ENCODE peak calls at places on chromosomes 4 and X, in six cellular contexts. One of them, this sample, is unnamed.

GRCh38 chrX:107619836-107620235 is 8.5 kb upstream of the PRPS1 start:
- DNase-seq in H1: no peak
- DNase-seq in heart left ventricle: no peak
- DNase-seq in fibroblast of mammary gland: no peak
- DNase-seq in endodermal cell: no peak
- DNase-seq in AG09309: no peak
- DNase-seq in this sample: no peak

GRCh38 chr4:6095023-6095817 is 77.0 kb upstream of the C4orf50 start:
- DNase-seq in AG09309: no peak
- DNase-seq in heart left ventricle: no peak
- DNase-seq in fibroblast of mammary gland: peak; percentile 27
- DNase-seq in H1: no peak
- DNase-seq in endodermal cell: peak; percentile 34
- DNase-seq in this sample: no peak

GRCh38 chr4:151029537-151029936 is 14.5 kb upstream of the LRBA start:
- DNase-seq in AG09309: no peak
- DNase-seq in heart left ventricle: no peak
- DNase-seq in endodermal cell: peak; percentile 6
- DNase-seq in fibroblast of mammary gland: no peak
- DNase-seq in H1: no peak
- DNase-seq in this sample: no peak

GRCh38 chr4:184651899-184652298 is 2.4 kb downstream of the PRIMPOL start:
- DNase-seq in fibroblast of mammary gland: no peak
- DNase-seq in heart left ventricle: no peak
- DNase-seq in AG09309: no peak
- DNase-seq in H1: no peak
- DNase-seq in endodermal cell: no peak
- DNase-seq in this sample: no peak

GRCh38 chr4:3223986-3224748 is 24.8 kb upstream of the MSANTD1 start:
- DNase-seq in AG09309: no peak
- DNase-seq in H1: no peak
- DNase-seq in endodermal cell: no peak
- DNase-seq in fibroblast of mammary gland: no peak
- DNase-seq in heart left ventricle: no peak
- DNase-seq in this sample: no peak

GRCh38 chr4:180550106-180550505 is 1693.1 kb upstream of the TENM3 start:
- DNase-seq in endodermal cell: no peak
- DNase-seq in H1: no peak
- DNase-seq in heart left ventricle: no peak
- DNase-seq in fibroblast of mammary gland: no peak
- DNase-seq in AG09309: no peak
- DNase-seq in this sample: no peak

GRCh38 chr4:8775751-8776355 is 95.8 kb downstream of the HMX1 start:
- DNase-seq in heart left ventricle: no peak
- DNase-seq in AG09309: no peak
- DNase-seq in fibroblast of mammary gland: no peak
- DNase-seq in endodermal cell: peak; percentile 30
- DNase-seq in H1: no peak
- DNase-seq in this sample: no peak

GRCh38 chr4:159758061-159758460 is 655.2 kb downstream of the RAPGEF2 start:
- DNase-seq in H1: no peak
- DNase-seq in AG09309: no peak
- DNase-seq in heart left ventricle: no peak
- DNase-seq in endodermal cell: no peak
- DNase-seq in fibroblast of mammary gland: no peak
- DNase-seq in this sample: no peak

GRCh38 chr4:123386608-123387007 is 10.0 kb upstream of the SPRY1 start:
- DNase-seq in endodermal cell: no peak
- DNase-seq in heart left ventricle: no peak
- DNase-seq in H1: no peak
- DNase-seq in fibroblast of mammary gland: no peak
- DNase-seq in AG09309: no peak
- DNase-seq in this sample: no peak

GRCh38 chrX:3639236-3639635 is 74.2 kb downstream of the PRKX start:
- DNase-seq in fibroblast of mammary gland: no peak
- DNase-seq in endodermal cell: peak; percentile 2
- DNase-seq in H1: no peak
- DNase-seq in heart left ventricle: no peak
- DNase-seq in AG09309: no peak
- DNase-seq in this sample: no peak

GRCh38 chr4:181536196-181536746 is 706.9 kb upstream of the TENM3 start:
- DNase-seq in AG09309: no peak
- DNase-seq in endodermal cell: no peak
- DNase-seq in fibroblast of mammary gland: peak; percentile 23
- DNase-seq in H1: no peak
- DNase-seq in heart left ventricle: no peak
- DNase-seq in this sample: no peak

GRCh38 chr4:129246850-129247542 is 151.0 kb downstream of the C4orf33 start:
- DNase-seq in heart left ventricle: no peak
- DNase-seq in endodermal cell: no peak
- DNase-seq in H1: no peak
- DNase-seq in fibroblast of mammary gland: no peak
- DNase-seq in AG09309: no peak
- DNase-seq in this sample: no peak

GRCh38 chr4:7463584-7464258 is 29.0 kb upstream of the PSAPL1 start:
- DNase-seq in endodermal cell: no peak
- DNase-seq in H1: no peak
- DNase-seq in fibroblast of mammary gland: no peak
- DNase-seq in heart left ventricle: no peak
- DNase-seq in AG09309: no peak
- DNase-seq in this sample: no peak

GRCh38 chr4:107647591-107647990 is 72.4 kb downstream of the PAPSS1 start:
- DNase-seq in endodermal cell: no peak
- DNase-seq in H1: no peak
- DNase-seq in AG09309: peak; percentile 81
- DNase-seq in fibroblast of mammary gland: peak; percentile 36
- DNase-seq in heart left ventricle: no peak
- DNase-seq in this sample: no peak

DNA sequence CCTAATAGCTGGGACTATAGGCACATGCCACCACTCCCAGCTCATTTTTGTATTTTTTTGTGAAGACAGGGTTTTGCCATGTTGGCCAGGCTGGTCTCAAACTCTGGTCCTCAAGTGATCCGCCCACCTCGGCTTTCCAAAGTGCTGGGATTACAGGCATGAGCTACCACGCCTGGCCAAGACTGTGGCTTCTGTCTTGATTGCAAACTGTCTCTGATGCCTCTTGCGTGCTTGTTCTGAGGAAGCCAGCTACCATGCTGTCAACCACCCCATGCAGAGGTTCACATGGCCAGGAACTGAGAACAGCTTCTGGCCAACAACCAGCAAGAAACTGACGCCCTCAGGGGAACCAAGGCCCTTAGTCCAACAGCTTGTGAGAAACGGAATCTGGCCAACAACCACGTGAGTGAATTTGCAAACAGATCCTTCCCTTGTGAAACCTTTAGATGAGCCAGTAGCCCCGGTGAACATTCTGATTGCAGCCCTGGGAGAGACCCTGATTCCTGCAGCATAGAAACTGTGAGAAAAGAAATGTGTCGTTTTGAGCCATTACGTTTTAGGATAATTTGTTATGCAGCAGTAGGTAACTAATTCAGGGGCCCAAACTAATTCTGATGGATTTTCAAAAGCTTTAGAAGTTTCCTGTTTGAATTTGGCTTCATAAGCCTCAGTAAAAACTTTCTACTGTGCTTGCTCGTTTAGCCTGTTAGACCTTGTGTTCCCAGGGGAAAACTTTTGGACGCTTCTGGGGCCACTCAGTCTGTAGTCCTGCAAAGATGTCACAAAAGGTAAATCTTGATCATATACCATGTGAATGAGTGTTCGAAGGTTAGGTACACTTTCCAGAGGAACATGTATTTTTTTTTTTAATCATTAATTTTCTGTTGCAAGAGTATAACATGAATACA is 71.0 kb downstream of the SUPT20HL2 start:
- DNase-seq in heart left ventricle: peak; percentile 65
- DNase-seq in endodermal cell: peak; percentile 56
- DNase-seq in fibroblast of mammary gland: peak; percentile 96
- DNase-seq in H1: no peak
- DNase-seq in AG09309: peak; percentile 94
- DNase-seq in this sample: peak; percentile 27
- H3K4me3 ChIP-seq in heart left ventricle: no peak overlapping the region
- H3K4me3 ChIP-seq in endodermal cell: no peak overlapping the region
- H3K4me3 ChIP-seq in fibroblast of mammary gland: no peak overlapping the region
- H3K4me3 ChIP-seq in H1: no peak overlapping the region
- H3K4me3 ChIP-seq in AG09309: no peak overlapping the region
- H3K4me3 ChIP-seq in this sample: no peak overlapping the region

GRCh38 chrX:21374994-21375794 is 976 bp downstream of the CNKSR2 start:
- DNase-seq in heart left ventricle: no peak
- DNase-seq in fibroblast of mammary gland: no peak
- DNase-seq in endodermal cell: peak; percentile 58
- DNase-seq in H1: peak; percentile 49
- DNase-seq in AG09309: no peak
- DNase-seq in this sample: no peak
- H3K4me3 ChIP-seq in heart left ventricle: peak overlapping the region; percentile 47
- H3K4me3 ChIP-seq in fibroblast of mammary gland: peak overlapping the region; percentile 34
- H3K4me3 ChIP-seq in endodermal cell: peak overlapping the region; percentile 76
- H3K4me3 ChIP-seq in H1: peak overlapping the region; percentile 90
- H3K4me3 ChIP-seq in AG09309: no peak overlapping the region
- H3K4me3 ChIP-seq in this sample: peak overlapping the region; percentile 57

DNA sequence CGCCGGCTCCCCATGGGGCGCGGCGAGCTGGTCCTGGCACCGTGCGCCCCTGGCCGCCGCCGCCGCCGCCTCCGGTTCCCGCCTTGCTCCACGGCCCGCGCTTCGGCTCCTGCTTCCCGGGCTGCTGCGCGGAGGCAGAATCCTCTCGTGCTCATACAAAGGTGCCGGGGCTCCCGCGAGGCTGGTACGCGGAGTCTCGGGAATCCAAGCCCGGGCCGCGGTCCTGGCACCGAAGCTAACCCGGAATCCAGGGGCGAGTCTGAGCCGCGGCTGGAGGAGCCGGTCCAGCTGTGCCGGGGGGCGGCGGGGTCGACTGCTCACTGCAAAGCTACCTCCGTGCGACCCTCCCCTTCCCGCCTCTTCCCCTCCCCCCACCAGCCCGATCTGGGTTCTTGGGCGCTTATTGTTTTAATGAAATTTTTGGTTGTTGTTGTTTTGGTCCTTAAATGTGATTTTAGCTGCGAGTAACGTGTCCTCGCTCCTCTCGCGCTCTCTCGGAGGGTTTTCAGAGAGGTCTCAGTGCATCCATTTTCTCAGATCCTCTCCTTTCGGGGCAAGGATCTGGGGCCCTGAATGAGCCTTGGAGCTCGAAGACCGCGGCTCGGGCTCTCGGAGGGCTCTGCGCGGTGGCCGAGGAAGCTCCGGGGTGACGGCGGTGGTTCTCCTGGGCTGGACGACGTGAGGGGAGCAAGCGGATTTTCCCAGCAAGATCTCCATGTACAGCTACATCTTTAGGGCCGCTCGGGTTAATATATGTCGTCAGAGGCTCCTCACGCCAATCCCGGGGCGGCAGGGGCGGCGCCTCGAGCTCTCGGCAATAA is at the start of gene HAND2:
- DNase-seq in endodermal cell: peak; percentile 84
- DNase-seq in AG09309: no peak
- DNase-seq in heart left ventricle: peak; percentile 85
- DNase-seq in H1: peak; percentile 72
- DNase-seq in fibroblast of mammary gland: peak; percentile 90
- DNase-seq in this sample: no peak
- H3K4me3 ChIP-seq in endodermal cell: peak within 1 kb of the TSS; percentile 69
- H3K4me3 ChIP-seq in AG09309: peak within 1 kb of the TSS; percentile 67
- H3K4me3 ChIP-seq in heart left ventricle: peak within 1 kb of the TSS; percentile 75
- H3K4me3 ChIP-seq in H1: peak within 1 kb of the TSS; percentile 37
- H3K4me3 ChIP-seq in fibroblast of mammary gland: peak within 1 kb of the TSS; percentile 92
- H3K4me3 ChIP-seq in this sample: peak within 1 kb of the TSS; percentile 64

GRCh38 chr4:20512053-20512810 is 188.0 kb upstream of the PACRGL start:
- DNase-seq in fibroblast of mammary gland: no peak
- DNase-seq in endodermal cell: no peak
- DNase-seq in heart left ventricle: no peak
- DNase-seq in H1: no peak
- DNase-seq in AG09309: no peak
- DNase-seq in this sample: no peak
- H3K4me3 ChIP-seq in fibroblast of mammary gland: no peak overlapping the region
- H3K4me3 ChIP-seq in endodermal cell: no peak overlapping the region
- H3K4me3 ChIP-seq in heart left ventricle: no peak overlapping the region
- H3K4me3 ChIP-seq in H1: no peak overlapping the region
- H3K4me3 ChIP-seq in AG09309: no peak overlapping the region
- H3K4me3 ChIP-seq in this sample: no peak overlapping the region

DNA sequence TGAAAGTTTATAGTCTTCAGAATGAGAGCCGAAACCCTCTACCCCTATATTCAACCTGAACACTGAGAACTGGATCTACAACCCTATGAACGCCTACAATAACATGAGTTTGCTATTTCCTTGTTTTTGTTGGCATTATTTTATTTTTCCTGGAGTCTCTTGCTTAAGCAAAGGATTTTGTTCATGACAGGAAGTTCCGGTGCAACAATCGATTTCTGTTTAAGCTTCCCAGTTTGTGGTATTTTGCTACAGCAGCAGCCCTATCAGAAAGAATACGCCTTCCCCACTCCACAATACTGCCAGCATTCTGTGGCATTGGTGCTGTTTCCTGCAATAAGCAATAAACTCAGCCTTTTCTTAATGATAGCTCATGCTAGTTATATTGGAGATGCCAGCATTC is 60.9 kb downstream of the NPY5R start:
- DNase-seq in fibroblast of mammary gland: no peak
- DNase-seq in H1: no peak
- DNase-seq in heart left ventricle: no peak
- DNase-seq in AG09309: no peak
- DNase-seq in endodermal cell: no peak
- DNase-seq in this sample: no peak
- H3K4me3 ChIP-seq in fibroblast of mammary gland: no peak overlapping the region
- H3K4me3 ChIP-seq in H1: no peak overlapping the region
- H3K4me3 ChIP-seq in heart left ventricle: no peak overlapping the region
- H3K4me3 ChIP-seq in AG09309: no peak overlapping the region
- H3K4me3 ChIP-seq in endodermal cell: peak overlapping the region; percentile 51
- H3K4me3 ChIP-seq in this sample: no peak overlapping the region

GRCh38 chr4:1799997-1800375 is 6.9 kb downstream of the FGFR3 start:
- DNase-seq in fibroblast of mammary gland: no peak
- DNase-seq in AG09309: no peak
- DNase-seq in heart left ventricle: no peak
- DNase-seq in endodermal cell: no peak
- DNase-seq in H1: no peak
- DNase-seq in this sample: no peak
- H3K4me3 ChIP-seq in fibroblast of mammary gland: no peak overlapping the region
- H3K4me3 ChIP-seq in AG09309: no peak overlapping the region
- H3K4me3 ChIP-seq in heart left ventricle: no peak overlapping the region
- H3K4me3 ChIP-seq in endodermal cell: no peak overlapping the region
- H3K4me3 ChIP-seq in H1: no peak overlapping the region
- H3K4me3 ChIP-seq in this sample: no peak overlapping the region

DNA sequence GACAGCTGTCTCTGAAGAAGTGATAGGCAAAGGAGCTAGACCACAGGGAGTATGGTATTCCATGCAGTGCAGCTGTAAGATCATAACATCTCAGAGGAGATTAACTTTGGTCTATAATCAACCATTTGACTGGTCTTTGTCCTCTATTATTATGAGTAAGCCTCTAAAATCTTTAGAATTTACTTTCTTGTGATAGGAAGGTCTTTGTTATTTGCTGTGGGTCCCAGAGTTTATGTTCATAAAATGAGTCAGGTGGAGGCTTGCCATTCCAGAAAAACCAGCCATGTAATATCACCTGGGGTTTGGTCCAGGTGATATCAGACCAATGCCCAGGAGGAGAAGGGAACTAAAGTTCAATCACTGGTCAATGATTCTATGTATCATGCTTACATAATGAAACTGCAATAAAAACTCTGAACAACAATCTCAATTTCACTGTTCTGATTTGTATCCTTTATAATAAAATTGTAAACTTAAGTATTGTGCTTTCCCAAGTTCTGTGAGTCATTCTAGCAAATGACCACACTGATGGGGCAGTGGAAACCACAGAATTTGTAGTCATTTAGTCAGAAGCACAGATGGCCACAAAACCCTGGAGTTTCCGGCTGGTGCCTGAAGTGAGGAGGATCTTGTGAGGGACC is 239.6 kb upstream of the TRAM1L1 start:
- DNase-seq in heart left ventricle: no peak
- DNase-seq in H1: no peak
- DNase-seq in fibroblast of mammary gland: peak; percentile 25
- DNase-seq in AG09309: no peak
- DNase-seq in endodermal cell: no peak
- DNase-seq in this sample: no peak
- H3K4me3 ChIP-seq in heart left ventricle: no peak overlapping the region
- H3K4me3 ChIP-seq in H1: no peak overlapping the region
- H3K4me3 ChIP-seq in fibroblast of mammary gland: no peak overlapping the region
- H3K4me3 ChIP-seq in AG09309: no peak overlapping the region
- H3K4me3 ChIP-seq in endodermal cell: no peak overlapping the region
- H3K4me3 ChIP-seq in this sample: no peak overlapping the region

This sample was measured in stomach.